ENCODE peak calls at places on chromosome 10, in four cellular contexts. I is Calu3, M is left ventricle myocardium inferior, S is GM12865. A is an unnamed sample.

GRCh38 chr10:78856421-78856820 is 212.3 kb upstream of the ZMIZ1 start:
- DNase-seq in S (no peak), M (peak), I (no peak), A (no peak)

GRCh38 chr10:132666733-132667612 is 119.0 kb downstream of the NKX6-2 start:
- DNase-seq in M (no peak), I (no peak), S (no peak), A (peak)

GRCh38 chr10:122530177-122530576 is 30.4 kb upstream of the DMBT1 start:
- DNase-seq in S (no peak), M (peak), I (no peak), A (no peak)

GRCh38 chr10:35007858-35008301 is 82.3 kb downstream of the CUL2 start:
- DNase-seq in I (no peak), S (no peak), M (no peak), A (no peak)

GRCh38 chr10:88028654-88029053 is 165.2 kb downstream of the PTEN start:
- DNase-seq in S (peak), M (no peak), I (no peak), A (no peak)

GRCh38 chr10:6019010-6019782 is 41.9 kb upstream of the IL15RA start:
- DNase-seq in I (no peak), S (no peak), M (no peak), A (no peak)

GRCh38 chr10:128643658-128644057 is 517.4 kb upstream of the MKI67 start:
- DNase-seq in S (no peak), M (no peak), I (no peak), A (no peak)

GRCh38 chr10:128150045-128150493 is 23.8 kb upstream of the MKI67 start:
- DNase-seq in S (peak), I (peak), M (peak), A (peak)

GRCh38 chr10:99393683-99394082 is 36.7 kb downstream of the GOT1 start:
- DNase-seq in I (no peak), M (no peak), S (no peak), A (no peak)

GRCh38 chr10:124762281-124762680 is 18.1 kb upstream of the FAM53B start:
- DNase-seq in S (no peak), I (no peak), M (no peak), A (no peak)

GRCh38 chr10:106185991-106186390 is 978.5 kb downstream of the SORCS1 start:
- DNase-seq in M (no peak), S (no peak), I (no peak), A (no peak)

GRCh38 chr10:3140280-3140679 is 32.3 kb downstream of the PITRM1 start:
- DNase-seq in S (no peak), M (no peak), I (no peak), A (no peak)

GRCh38 chr10:3238115-3238871 is 65.7 kb upstream of the PITRM1 start:
- DNase-seq in S (no peak), I (no peak), M (no peak), A (no peak)

GRCh38 chr10:59762505-59762904 is 9.2 kb upstream of the MRLN start:
- DNase-seq in I (no peak), S (no peak), M (no peak), A (no peak)

GRCh38 chr10:84665883-84666463 is 337.6 kb downstream of the CCSER2 start:
- DNase-seq in I (peak), M (no peak), S (peak), A (peak)

GRCh38 chr10:1240341-1240775 is 184.2 kb downstream of the WDR37 start:
- DNase-seq in I (no peak), M (no peak), S (peak), A (no peak)

GRCh38 chr10:117175901-117176534 is 21.3 kb upstream of the KCNK18 start:
- DNase-seq in I (peak), M (peak), S (peak), A (peak)

GRCh38 chr10:69578508-69578991 is 5.3 kb upstream of the NEUROG3 start:
- DNase-seq in I (no peak), M (no peak), S (no peak), A (no peak)

A was measured in lower lobe of right lung.